ENCODE peak calls at places on chromosomes 5 and 9, in eight cellular contexts. A, F, T, G, S, Z, U and M are unnamed samples.
A peak's percentile ranks its signal among the peaks of the same experiment; 100 is the strongest.

GRCh38 chr5:68593211-68593701 is 377.7 kb downstream of the PIK3R1 start:
- DNase-seq in A (no peak), F (no peak), T (no peak), G (no peak), S (no peak), Z (no peak), U (no peak), M (no peak)

GRCh38 chr5:90056911-90057705 is 352.4 kb downstream of the CETN3 start:
- DNase-seq in A (no peak), F (no peak), T (no peak), G (peak; percentile 13), S (no peak), Z (no peak), U (no peak), M (no peak)

GRCh38 chr5:170111088-170111796 is 5.5 kb downstream of the FOXI1 start:
- DNase-seq in A (no peak), F (no peak), T (no peak), G (no peak), S (no peak), Z (no peak), U (no peak), M (no peak)

GRCh38 chr9:113682297-113682771 is 193.8 kb upstream of the ZNF618 start:
- DNase-seq in A (peak; percentile 70), F (peak; percentile 76), T (peak; percentile 91), G (peak; percentile 76), S (no peak), Z (peak; percentile 43), U (peak; percentile 89), M (peak; percentile 85)

GRCh38 chr9:77793909-77794308 is 145.8 kb upstream of the GNA14 start:
- DNase-seq in A (no peak), F (peak; percentile 77), T (peak; percentile 84), G (peak; percentile 82), S (no peak), Z (no peak), U (no peak), M (peak; percentile 26)

GRCh38 chr5:107610795-107611194 is 59.9 kb downstream of the EFNA5 start:
- DNase-seq in A (no peak), F (no peak), T (no peak), G (no peak), S (no peak), Z (no peak), U (no peak), M (no peak)

GRCh38 chr9:93808115-93809029 is 146.8 kb downstream of the BARX1 start:
- DNase-seq in A (no peak), F (no peak), T (no peak), G (no peak), S (no peak), Z (no peak), U (no peak), M (no peak)

GRCh38 chr5:1334831-1335539 is 9.9 kb downstream of the CLPTM1L start:
- DNase-seq in A (no peak), F (no peak), T (no peak), G (no peak), S (no peak), Z (no peak), U (no peak), M (no peak)

GRCh38 chr9:135249711-135250110 is 162.2 kb downstream of the OLFM1 start:
- DNase-seq in A (no peak), F (no peak), T (no peak), G (no peak), S (no peak), Z (no peak), U (no peak), M (no peak)

GRCh38 chr9:87873607-87874319 is 8.9 kb upstream of the SPATA31E1 start:
- DNase-seq in A (no peak), F (no peak), T (no peak), G (no peak), S (no peak), Z (no peak), U (no peak), M (no peak)

GRCh38 chr9:137666950-137667670 is 48.3 kb downstream of the EHMT1 start:
- DNase-seq in A (no peak), F (no peak), T (no peak), G (no peak), S (no peak), Z (peak; percentile 79), U (no peak), M (no peak)

GRCh38 chr9:123960366-123960765 is 30.4 kb upstream of the DENND1A start:
- DNase-seq in A (no peak), F (no peak), T (no peak), G (no peak), S (no peak), Z (no peak), U (no peak), M (no peak)

GRCh38 chr9:118303216-118303615 is 599.0 kb downstream of the TLR4 start:
- DNase-seq in A (no peak), F (peak; percentile 38), T (no peak), G (no peak), S (no peak), Z (no peak), U (no peak), M (no peak)

GRCh38 chr9:108684288-108685025 is 171.3 kb downstream of the ACTL7B start:
- DNase-seq in A (no peak), F (no peak), T (no peak), G (no peak), S (no peak), Z (no peak), U (no peak), M (no peak)

GRCh38 chr5:167582916-167583315 is 708.5 kb upstream of the WWC1 start:
- DNase-seq in A (no peak), F (no peak), T (no peak), G (peak; percentile 56), S (no peak), Z (no peak), U (no peak), M (no peak)

GRCh38 chr9:104948277-104948676 is 20.3 kb upstream of the ABCA1 start:
- DNase-seq in A (no peak), F (peak; percentile 44), T (no peak), G (no peak), S (no peak), Z (no peak), U (no peak), M (no peak)